ENCODE peak calls at places on chromosomes 16 and 17, in six cellular contexts. O, X, F, S, P and D are unnamed samples.

GRCh38 chr16:70467608-70468007 is 13.2 kb downstream of the FCSK start:
- DNase-seq in O (no peak), X (no peak), F (no peak), S (no peak), P (no peak), D (no peak)

GRCh38 chr16:11533588-11533987 is 53.1 kb downstream of the LITAF start:
- DNase-seq in O (no peak), X (no peak), F (no peak), S (no peak), P (no peak), D (no peak)

GRCh38 chr17:65198653-65199382 is 61.6 kb downstream of the RGS9 start:
- DNase-seq in O (no peak), X (no peak), F (no peak), S (no peak), P (no peak), D (peak)

GRCh38 chr16:85182774-85183173 is 70.5 kb upstream of the CIBAR2 start:
- DNase-seq in O (no peak), X (no peak), F (no peak), S (no peak), P (no peak), D (no peak)

GRCh38 chr17:72056727-72057290 is 64.0 kb upstream of the SOX9 start:
- DNase-seq in O (no peak), X (no peak), F (no peak), S (no peak), P (no peak), D (no peak)

GRCh38 chr16:65833171-65833871 is 533.2 kb upstream of the CDH5 start:
- DNase-seq in O (no peak), X (peak), F (peak), S (no peak), P (no peak), D (no peak)

GRCh38 chr16:31253642-31254045 is 6.1 kb upstream of the ITGAM start:
- DNase-seq in O (no peak), X (no peak), F (no peak), S (peak), P (peak), D (no peak)

GRCh38 chr17:28675980-28676379 is 14.0 kb downstream of the SUPT6H start:
- DNase-seq in O (peak), X (no peak), F (no peak), S (no peak), P (no peak), D (no peak)

GRCh38 chr17:35245196-35245486 is 2.3 kb downstream of the SLFN5 start:
- DNase-seq in O (no peak), X (peak), F (peak), S (no peak), P (no peak), D (no peak)

GRCh38 chr16:4111748-4112696 is 4.2 kb downstream of the ADCY9 start:
- DNase-seq in O (no peak), X (no peak), F (no peak), S (peak), P (no peak), D (no peak)

GRCh38 chr17:29256116-29256515 is 9.5 kb downstream of the CRYBA1 start:
- DNase-seq in O (no peak), X (no peak), F (no peak), S (no peak), P (no peak), D (no peak)

GRCh38 chr16:88669986-88670385 is 7.1 kb upstream of the MVD start:
- DNase-seq in O (no peak), X (no peak), F (no peak), S (no peak), P (no peak), D (no peak)

GRCh38 chr17:37737081-37737480 is 7.8 kb downstream of the HNF1B start:
- DNase-seq in O (no peak), X (no peak), F (no peak), S (no peak), P (no peak), D (no peak)

GRCh38 chr17:81808778-81809555 is 5.0 kb downstream of the GCGR start:
- DNase-seq in O (no peak), X (no peak), F (no peak), S (no peak), P (no peak), D (no peak)

GRCh38 chr16:85568519-85568918 is 44.6 kb upstream of the GSE1 start:
- DNase-seq in O (peak), X (no peak), F (no peak), S (peak), P (peak), D (no peak)

GRCh38 chr16:26963109-26963508 is 103.6 kb upstream of the C16orf82 start:
- DNase-seq in O (no peak), X (no peak), F (no peak), S (peak), P (no peak), D (no peak)

GRCh38 chr17:75475144-75475835 is 18.9 kb downstream of the TMEM94 start:
- DNase-seq in O (no peak), X (peak), F (no peak), S (peak), P (no peak), D (peak)

GRCh38 chr16:11306997-11307638 is 26.0 kb upstream of the PRM1 start:
- DNase-seq in O (no peak), X (no peak), F (no peak), S (no peak), P (no peak), D (no peak)

GRCh38 chr16:31129568-31130335 is 5.8 kb downstream of the PRSS8 start:
- DNase-seq in O (no peak), X (no peak), F (no peak), S (peak), P (no peak), D (no peak)

GRCh38 chr16:31179153-31179746 is 689 bp upstream of the FUS start:
- DNase-seq in O (no peak), X (no peak), F (no peak), S (no peak), P (no peak), D (no peak)

GRCh38 chr16:2156025-2156848 is 655 bp downstream of the TRAF7 start:
- DNase-seq in O (no peak), X (peak), F (no peak), S (no peak), P (no peak), D (no peak)

GRCh38 chr16:83685615-83686165 is 122.1 kb upstream of the HSBP1 start:
- DNase-seq in O (no peak), X (no peak), F (no peak), S (no peak), P (peak), D (no peak)

GRCh38 chr16:83692224-83692623 is 115.6 kb upstream of the HSBP1 start:
- DNase-seq in O (no peak), X (no peak), F (no peak), S (no peak), P (no peak), D (no peak)

GRCh38 chr16:83686726-83687125 is 121.1 kb upstream of the HSBP1 start:
- DNase-seq in O (no peak), X (no peak), F (no peak), S (no peak), P (no peak), D (no peak)

DNA sequence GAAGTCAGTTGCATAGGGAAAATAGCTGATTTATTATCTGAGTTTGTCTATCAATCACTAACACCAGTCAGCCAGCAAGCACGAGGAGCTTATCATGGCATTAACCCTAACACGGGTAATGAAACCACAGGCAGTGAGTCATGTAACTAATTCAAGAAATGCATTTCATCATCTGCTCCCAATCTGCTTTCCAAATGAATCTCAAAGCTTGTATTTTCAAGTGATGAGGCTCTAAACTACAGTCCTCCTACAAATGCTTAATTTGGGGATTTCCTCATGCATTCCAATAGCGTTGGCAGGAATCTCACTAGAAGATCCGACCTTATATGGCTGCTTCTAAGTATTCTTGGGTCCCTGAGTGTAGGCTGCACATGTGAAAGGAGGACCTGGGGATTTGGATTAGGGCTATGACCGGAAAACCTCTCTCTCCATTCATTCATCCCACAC is 118.4 kb upstream of the HSBP1 start:
- DNase-seq in O (no peak), X (peak), F (peak), S (no peak), P (peak), D (no peak)
- H3K27ac ChIP-seq in O (no peak), X (no peak), F (no peak), S (no peak), P (peak), D (no peak)

GRCh38 chr16:17994027-17994426 is 342.5 kb downstream of the NPIPA8 start:
- DNase-seq in O (no peak), X (no peak), F (no peak), S (no peak), P (no peak), D (no peak)

GRCh38 chr16:18003033-18003432 is 333.5 kb downstream of the NPIPA8 start:
- DNase-seq in O (no peak), X (no peak), F (no peak), S (no peak), P (no peak), D (no peak)

DNA sequence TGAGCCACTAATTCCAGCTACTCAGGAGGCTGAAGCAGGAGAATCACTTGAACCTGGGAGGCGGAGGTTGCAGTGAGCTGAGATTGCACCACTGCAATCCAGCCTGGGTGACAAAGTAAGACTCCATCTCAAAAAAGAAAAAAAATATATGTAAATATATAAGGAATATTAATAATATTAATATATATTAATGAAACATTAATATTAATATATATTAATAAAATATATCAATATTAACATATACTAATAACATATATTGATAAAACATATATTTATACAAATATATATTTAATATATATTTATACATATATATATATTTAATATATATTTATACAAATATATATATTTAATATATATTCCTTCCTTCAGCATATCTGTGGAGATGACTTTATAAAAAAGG is 338.0 kb downstream of the NPIPA8 start:
- DNase-seq in O (no peak), X (no peak), F (no peak), S (no peak), P (no peak), D (no peak)
- H3K27ac ChIP-seq in O (no peak), X (no peak), F (no peak), S (no peak), P (no peak), D (no peak)

DNA sequence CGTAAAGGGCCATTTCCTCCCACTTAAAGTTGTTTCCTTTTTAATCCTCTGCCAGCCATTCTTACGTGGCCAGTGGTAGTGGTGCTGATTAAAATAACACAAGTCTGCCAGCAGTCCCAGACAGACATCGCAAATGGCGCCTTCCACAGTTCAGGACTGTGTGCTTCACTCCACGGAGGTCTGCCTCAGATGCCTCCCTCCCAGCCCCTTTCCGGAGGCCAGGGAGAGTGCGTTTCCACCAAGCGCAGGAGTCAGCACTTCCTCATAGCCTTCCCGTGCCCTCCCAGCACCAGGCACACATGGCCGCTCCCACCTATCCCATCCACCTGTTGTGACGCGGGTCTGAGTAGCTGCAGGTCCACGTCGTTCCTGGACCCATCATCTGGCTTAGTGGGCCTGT is 205.6 kb downstream of the RPTOR start:
- DNase-seq in O (no peak), X (no peak), F (no peak), S (no peak), P (no peak), D (no peak)
- H3K27ac ChIP-seq in O (no peak), X (no peak), F (no peak), S (no peak), P (no peak), D (peak)

GRCh38 chr17:17832040-17832363 is 4.8 kb downstream of the SREBF1 start:
- DNase-seq in O (no peak), X (no peak), F (no peak), S (no peak), P (no peak), D (no peak)
- H3K27ac ChIP-seq in O (peak), X (no peak), F (no peak), S (peak), P (no peak), D (peak)

GRCh38 chr17:57956311-57957119 is 1.3 kb upstream of the CUEDC1 start:
- DNase-seq in O (no peak), X (no peak), F (no peak), S (no peak), P (no peak), D (no peak)

GRCh38 chr17:57955183-57955952 is at the start of gene CUEDC1:
- DNase-seq in O (peak), X (peak), F (no peak), S (peak), P (peak), D (peak)

GRCh38 chr17:57953219-57953618 is 2.0 kb downstream of the CUEDC1 start:
- DNase-seq in O (no peak), X (no peak), F (no peak), S (no peak), P (no peak), D (no peak)

GRCh38 chr17:57954421-57955182 is 610 bp downstream of the CUEDC1 start:
- DNase-seq in O (peak), X (no peak), F (no peak), S (peak), P (peak), D (peak)

DNA sequence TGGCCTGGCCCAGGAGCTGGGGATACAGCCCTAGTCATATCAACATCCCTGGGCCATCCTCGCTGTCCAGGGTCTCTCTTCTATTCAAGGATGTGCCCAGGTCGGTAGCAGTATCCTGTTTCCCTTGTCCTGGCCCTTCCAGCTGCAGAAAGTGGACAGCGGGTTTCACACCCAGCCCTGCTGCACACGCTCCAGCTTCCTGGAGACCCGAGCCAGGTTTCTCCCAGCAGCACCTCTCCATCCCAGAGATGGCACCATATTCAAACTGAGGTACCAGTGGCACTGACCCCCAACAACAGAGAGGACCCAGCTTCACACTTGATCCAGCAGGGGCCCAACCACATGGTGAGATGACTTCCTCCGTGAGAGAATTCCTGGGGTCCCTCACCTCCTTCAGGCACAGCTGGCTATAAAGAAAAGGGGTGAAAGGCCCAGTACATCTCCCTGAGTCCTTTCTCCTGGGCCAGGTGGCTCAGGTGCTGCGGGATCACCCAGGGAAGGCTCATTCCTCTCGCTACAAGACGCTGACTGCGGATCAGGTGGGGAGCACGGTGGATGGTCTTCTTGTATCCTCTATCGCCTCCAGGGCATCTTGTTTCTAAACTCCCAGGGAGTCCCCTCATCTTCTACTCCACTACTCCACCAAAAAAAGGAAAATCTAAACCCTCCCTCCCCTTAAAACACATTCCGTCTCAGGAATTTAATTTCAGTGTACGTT is 1.4 kb downstream of the CUEDC1 start:
- DNase-seq in O (no peak), X (no peak), F (no peak), S (no peak), P (peak), D (no peak)
- H3K27ac ChIP-seq in O (peak), X (peak), F (peak), S (peak), P (peak), D (peak)

GRCh38 chr17:27477050-27477647 is 20.9 kb downstream of the KSR1 start:
- DNase-seq in O (no peak), X (no peak), F (no peak), S (no peak), P (no peak), D (no peak)

GRCh38 chr17:27473190-27473747 is 17.0 kb downstream of the KSR1 start:
- DNase-seq in O (no peak), X (no peak), F (no peak), S (no peak), P (no peak), D (no peak)

GRCh38 chr17:27473748-27474609 is 17.7 kb downstream of the KSR1 start:
- DNase-seq in O (no peak), X (no peak), F (no peak), S (no peak), P (no peak), D (no peak)

GRCh38 chr17:27475981-27476895 is 20.0 kb downstream of the KSR1 start:
- DNase-seq in O (no peak), X (no peak), F (no peak), S (no peak), P (no peak), D (no peak)

DNA sequence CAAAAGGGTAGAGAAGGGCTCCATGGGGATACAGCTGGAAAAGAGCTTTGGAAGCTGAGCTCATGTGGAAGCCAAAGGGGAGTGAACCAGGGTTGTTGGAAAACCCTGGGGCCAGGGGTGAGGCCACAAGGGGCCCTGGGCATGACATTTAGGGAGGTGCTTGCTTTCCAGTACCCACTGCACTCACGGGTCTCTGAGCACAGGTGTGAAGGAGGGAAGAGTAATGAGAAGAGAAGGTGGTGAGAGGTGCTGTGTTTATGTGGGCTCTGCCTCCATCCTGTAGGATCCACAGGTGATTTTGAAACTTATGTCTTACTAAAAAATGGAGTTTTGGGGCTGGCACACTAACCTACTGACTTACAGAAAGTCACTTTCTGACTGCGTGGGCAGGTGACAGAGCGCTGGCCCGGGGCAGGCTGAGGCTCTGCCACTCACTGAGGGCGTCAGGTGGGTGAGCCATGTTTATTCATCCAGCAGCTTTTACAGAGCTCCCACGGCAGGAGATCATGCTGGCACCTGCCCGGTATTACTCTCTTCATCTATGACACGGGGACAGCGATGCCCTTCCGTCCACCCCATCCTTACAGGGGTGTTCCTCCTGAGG is 18.9 kb downstream of the KSR1 start:
- DNase-seq in O (no peak), X (no peak), F (no peak), S (no peak), P (no peak), D (no peak)
- H3K27ac ChIP-seq in O (peak), X (no peak), F (no peak), S (no peak), P (no peak), D (no peak)

GRCh38 chr16:35602116-35602515 is 2142.7 kb downstream of the TP53TG3F start:
- DNase-seq in O (no peak), X (no peak), F (no peak), S (no peak), P (no peak), D (no peak)
- H3K27ac ChIP-seq in O (no peak), X (no peak), F (no peak), S (no peak), P (no peak), D (no peak)

GRCh38 chr17:79574656-79575055 is 36.2 kb downstream of the RBFOX3 start:
- DNase-seq in O (no peak), X (no peak), F (no peak), S (no peak), P (no peak), D (no peak)
- H3K27ac ChIP-seq in O (no peak), X (no peak), F (no peak), S (no peak), P (no peak), D (no peak)